ENCODE peak calls at places on chromosomes 13 and 19, in four cellular contexts. C is ovary; R is AG10803; M is CD4-positive, alpha-beta T cell. Q is an unnamed sample.

GRCh38 chr13:111929036-111929616 is 137.8 kb upstream of the SOX1 start:
- DNase-seq in C (no peak), R (no peak), M (no peak), Q (no peak)

GRCh38 chr19:4970558-4971423 is 1.9 kb downstream of the KDM4B start:
- DNase-seq in C (peak; percentile 54), R (no peak), M (no peak), Q (peak; percentile 37)

GRCh38 chr13:27638521-27638920 is 16.8 kb downstream of the POLR1D start:
- DNase-seq in C (no peak), R (peak; percentile 69), M (no peak), Q (peak; percentile 40)

GRCh38 chr13:85864963-85865530 is 65.8 kb upstream of the SLITRK6 start:
- DNase-seq in C (no peak), R (no peak), M (no peak), Q (peak; percentile 1)

GRCh38 chr19:14563989-14564650 is 7.7 kb downstream of the NDUFB7 start:
- DNase-seq in C (no peak), R (no peak), M (peak; percentile 67), Q (peak; percentile 21)

GRCh38 chr13:87138856-87139255 is 532.3 kb upstream of the SLITRK5 start:
- DNase-seq in C (no peak), R (no peak), M (no peak), Q (no peak)

GRCh38 chr19:47541507-47541906 is 26.6 kb upstream of the NAPA start:
- DNase-seq in C (no peak), R (no peak), M (peak; percentile 38), Q (peak; percentile 13)

GRCh38 chr19:44904426-44904994 is 1.1 kb upstream of the APOE start:
- DNase-seq in C (no peak), R (no peak), M (no peak), Q (no peak)

GRCh38 chr13:71879129-71879535 is 12.1 kb upstream of the DACH1 start:
- DNase-seq in C (no peak), R (no peak), M (no peak), Q (peak; percentile 53)

GRCh38 chr19:49502866-49503581 is 6.8 kb downstream of the RPS11 start:
- DNase-seq in C (peak; percentile 56), R (peak; percentile 86), M (no peak), Q (peak; percentile 97)

GRCh38 chr13:60654405-60654804 is 257.4 kb downstream of the TDRD3 start:
- DNase-seq in C (no peak), R (peak; percentile 0), M (no peak), Q (peak; percentile 41)

GRCh38 chr13:99565478-99566124 is 64.3 kb downstream of the TM9SF2 start:
- DNase-seq in C (no peak), R (no peak), M (no peak), Q (no peak)

GRCh38 chr19:5503598-5503997 is 48.4 kb downstream of the ZNRF4 start:
- DNase-seq in C (no peak), R (no peak), M (no peak), Q (no peak)

GRCh38 chr19:2049741-2050348 is 1.2 kb downstream of the MKNK2 start:
- DNase-seq in C (peak; percentile 83), R (peak; percentile 66), M (peak; percentile 54), Q (peak; percentile 83)

GRCh38 chr13:49627831-49628652 is at the start of gene ARL11:
- DNase-seq in C (no peak), R (no peak), M (peak; percentile 33), Q (no peak)

GRCh38 chr13:53343345-53343744 is 314.7 kb downstream of the OLFM4 start:
- DNase-seq in C (no peak), R (no peak), M (no peak), Q (no peak)

GRCh38 chr13:112746044-112746443 is 56.2 kb downstream of the ATP11A start:
- DNase-seq in C (no peak), R (no peak), M (no peak), Q (no peak)

GRCh38 chr13:107767119-107767518 is 448.2 kb downstream of the LIG4 start:
- DNase-seq in C (no peak), R (no peak), M (no peak), Q (no peak)

GRCh38 chr19:1503089-1503924 is 9.5 kb downstream of the ADAMTSL5 start:
- DNase-seq in C (peak; percentile 65), R (peak; percentile 25), M (peak; percentile 39), Q (peak; percentile 34)

GRCh38 chr19:19006213-19006612 is 27.1 kb downstream of the SUGP2 start:
- DNase-seq in C (no peak), R (peak; percentile 22), M (no peak), Q (peak; percentile 35)

GRCh38 chr13:51844862-51845573 is at the start of gene TMEM272:
- DNase-seq in C (peak; percentile 68), R (no peak), M (peak; percentile 36), Q (peak; percentile 41)

GRCh38 chr19:53553865-53554791 is 16.2 kb downstream of the ZNF331 start:
- DNase-seq in C (peak; percentile 91), R (peak; percentile 84), M (peak; percentile 96), Q (peak; percentile 87)

GRCh38 chr19:42291437-42291815 is 10.5 kb upstream of the PRR19 start:
- DNase-seq in C (no peak), R (no peak), M (no peak), Q (no peak)

DNA sequence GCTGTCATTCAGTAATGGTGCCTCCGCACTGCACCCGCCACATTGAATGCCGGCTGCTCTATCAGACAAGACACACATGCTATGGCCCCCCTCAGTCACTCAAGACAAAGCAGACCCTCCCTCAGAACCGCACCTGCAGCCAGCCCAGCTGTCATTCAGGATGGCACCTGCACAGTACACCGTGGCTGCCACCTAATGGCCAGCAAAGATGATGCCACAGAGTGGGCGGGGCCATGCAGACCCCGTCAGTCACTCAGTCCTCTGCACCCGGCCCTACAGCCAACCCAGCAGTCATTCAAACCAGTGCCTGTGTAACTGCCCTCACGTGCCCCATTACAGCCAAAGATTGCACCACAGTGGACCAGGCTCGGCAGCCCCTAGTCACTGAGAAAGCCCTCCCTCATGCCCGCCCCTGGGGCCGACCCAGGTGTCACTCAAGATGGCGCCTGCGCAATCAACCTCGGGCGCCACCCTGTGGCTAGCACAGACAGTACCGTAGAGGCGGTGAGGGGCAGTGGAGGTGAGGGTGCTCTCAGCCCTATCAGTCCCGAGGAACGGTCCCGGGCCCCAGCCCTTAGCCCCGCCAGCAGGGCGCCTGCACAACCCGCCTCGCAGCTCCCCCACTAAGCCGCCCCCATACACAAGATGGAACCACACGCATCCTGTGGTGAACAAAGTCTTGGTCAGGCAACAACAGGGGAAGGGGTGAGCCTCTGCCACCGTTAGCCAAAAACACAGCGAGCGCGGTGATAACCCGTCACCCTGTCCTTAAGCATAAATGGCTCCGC is 2.4 kb downstream of the PEG3 start:
- DNase-seq in C (peak; percentile 70), R (no peak), M (no peak), Q (no peak)
- TF ChIP-seq CTCF in C (peak; percentile 35), R (no peak), M (no peak), Q (no peak)

DNA sequence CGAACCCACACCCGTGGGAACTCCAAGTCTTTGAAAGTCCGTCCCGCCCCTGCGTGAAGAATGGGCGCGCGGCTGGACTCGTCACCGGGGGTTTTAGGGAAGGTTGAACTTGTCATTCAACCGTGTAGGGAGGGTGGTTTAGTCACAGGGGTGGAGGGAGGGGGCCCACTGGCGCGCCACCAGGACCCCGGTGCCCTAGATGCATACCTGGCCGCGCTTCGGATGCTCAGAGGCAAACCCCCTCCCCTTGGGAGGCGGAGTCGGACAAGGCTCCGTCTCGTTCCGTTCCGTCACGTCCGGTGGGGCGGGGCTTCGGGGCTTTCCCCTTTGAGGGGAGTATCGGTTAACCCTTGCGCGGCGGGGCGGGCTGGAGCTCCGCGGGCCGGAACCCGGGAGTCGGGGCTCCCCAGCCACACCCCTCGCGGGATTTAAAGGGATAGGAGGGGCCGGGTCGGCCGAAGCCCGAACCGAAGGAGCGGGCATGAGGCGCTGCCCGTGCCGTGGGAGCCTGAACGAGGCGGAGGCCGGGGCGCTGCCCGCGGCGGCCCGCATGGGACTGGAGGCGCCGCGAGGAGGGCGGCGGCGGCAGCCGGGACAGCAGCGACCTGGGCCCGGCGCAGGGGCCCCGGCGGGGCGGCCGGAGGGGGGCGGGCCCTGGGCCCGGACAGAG is at the start of the genes COQ8B and ITPKC:
- DNase-seq in C (peak; percentile 99), R (peak; percentile 96), M (peak; percentile 99), Q (peak; percentile 98)
- TF ChIP-seq CTCF in C (peak; percentile 73), R (no peak), M (no peak), Q (no peak)

GRCh38 chr19:51550848-51551672 is 19.6 kb upstream of the SIGLEC6 start:
- DNase-seq in C (no peak), R (no peak), M (no peak), Q (no peak)

GRCh38 chr19:51551673-51552440 is 19.2 kb upstream of the ZNF175 start:
- DNase-seq in C (no peak), R (no peak), M (no peak), Q (no peak)

GRCh38 chr19:51549533-51550324 is 18.3 kb upstream of the SIGLEC6 start:
- DNase-seq in C (no peak), R (no peak), M (no peak), Q (no peak)

GRCh38 chr19:51552608-51552995 is 18.5 kb upstream of the ZNF175 start:
- DNase-seq in C (no peak), R (no peak), M (no peak), Q (no peak)

GRCh38 chr19:51552996-51553725 is 17.9 kb upstream of the ZNF175 start:
- DNase-seq in C (peak; percentile 63), R (peak; percentile 46), M (no peak), Q (peak; percentile 68)
- TF ChIP-seq CTCF in C (no peak), R (no peak), M (no peak), Q (no peak)

GRCh38 chr13:94115054-94115453 is 364.4 kb downstream of the DCT start:
- DNase-seq in C (no peak), R (no peak), M (no peak), Q (no peak)
- TF ChIP-seq CTCF in C (no peak), R (no peak), M (no peak), Q (no peak)

GRCh38 chr19:16836115-16836905 is 7.1 kb downstream of the SIN3B start:
- DNase-seq in C (no peak), R (no peak), M (no peak), Q (no peak)
- TF ChIP-seq CTCF in C (no peak), R (peak; percentile 2), M (no peak), Q (no peak)

GRCh38 chr19:55504252-55504603 is 16.0 kb downstream of the SSC5D start:
- DNase-seq in C (no peak), R (no peak), M (no peak), Q (no peak)
- TF ChIP-seq CTCF in C (no peak), R (no peak), M (peak; percentile 58), Q (no peak)

Q was measured in cardiac fibroblast.